ENCODE peak calls at places on chromosome 2, in four cellular contexts. M, D, L and J are unnamed samples.

GRCh38 chr2:202317080-202317859 is 51.7 kb downstream of the NOP58 start:
- DNase-seq in L (no peak), D (peak), M (peak), J (no peak)

GRCh38 chr2:85437488-85438290 is 19.2 kb downstream of the SH2D6 start:
- DNase-seq in M (peak), L (peak), D (no peak), J (no peak)

GRCh38 chr2:73290049-73290839 is 3.1 kb downstream of the EGR4 start:
- DNase-seq in D (no peak), L (no peak), M (peak), J (no peak)

GRCh38 chr2:222179592-222179991 is 119.2 kb downstream of the PAX3 start:
- DNase-seq in D (no peak), L (no peak), M (no peak), J (peak)

GRCh38 chr2:207419331-207419730 is 110.4 kb upstream of the CREB1 start:
- DNase-seq in D (no peak), M (no peak), L (no peak), J (no peak)

GRCh38 chr2:97906309-97906708 is 89.4 kb downstream of the TMEM131 start:
- DNase-seq in M (no peak), D (no peak), L (no peak), J (no peak)

GRCh38 chr2:207791579-207792243 is 22.0 kb upstream of the FZD5 start:
- DNase-seq in L (no peak), M (no peak), D (no peak), J (no peak)

GRCh38 chr2:186009341-186009740 is 270.7 kb downstream of the FSIP2 start:
- DNase-seq in L (no peak), M (no peak), D (no peak), J (no peak)